ENCODE peak calls at places on chromosomes 7 and 10, in four cellular contexts. W is colonic mucosa, B is brain microvascular endothelial cell, R is adrenal gland. F is an unnamed sample.

GRCh38 chr7:155587486-155587885 is 41.1 kb upstream of the CNPY1 start:
- DNase-seq in W (no peak), B (no peak), R (no peak), F (no peak)

GRCh38 chr10:7243873-7244272 is 167.0 kb downstream of the SFMBT2 start:
- DNase-seq in W (no peak), B (no peak), R (no peak), F (no peak)

GRCh38 chr7:157658851-157659412 is 322.1 kb downstream of the DNAJB6 start:
- DNase-seq in W (no peak), B (no peak), R (no peak), F (no peak)

GRCh38 chr7:95611224-95611623 is 14.9 kb upstream of the PDK4 start:
- DNase-seq in W (no peak), B (no peak), R (no peak), F (no peak)

GRCh38 chr7:145850636-145851035 is 266.0 kb upstream of the CNTNAP2 start:
- DNase-seq in W (no peak), B (no peak), R (no peak), F (no peak)

GRCh38 chr7:142750321-142750938 is 1.2 kb downstream of the PRSS1 start:
- DNase-seq in W (no peak), B (no peak), R (no peak), F (no peak)

GRCh38 chr7:35255909-35256876 is 2.3 kb upstream of the TBX20 start:
- DNase-seq in W (no peak), B (no peak), R (no peak), F (no peak)

GRCh38 chr7:107387077-107387476 is 82.8 kb upstream of the GPR22 start:
- DNase-seq in W (no peak), B (peak; percentile 31), R (peak; percentile 79), F (peak; percentile 56)

GRCh38 chr7:24963218-24963617 is 16.8 kb downstream of the OSBPL3 start:
- DNase-seq in W (peak; percentile 35), B (no peak), R (peak; percentile 69), F (peak; percentile 80)

GRCh38 chr7:1847260-1848001 is 177.4 kb downstream of the ELFN1 start:
- DNase-seq in W (no peak), B (no peak), R (no peak), F (peak; percentile 1)

GRCh38 chr7:144109283-144109682 is at the start of gene OR2A2:
- DNase-seq in W (no peak), B (no peak), R (no peak), F (no peak)

GRCh38 chr10:48506147-48506917 is 98.5 kb downstream of the ARHGAP22 start:
- DNase-seq in W (peak; percentile 18), B (peak; percentile 31), R (peak; percentile 56), F (peak; percentile 56)

GRCh38 chr10:101848894-101849351 is 5.3 kb upstream of the KCNIP2 start:
- DNase-seq in W (no peak), B (no peak), R (peak; percentile 49), F (no peak)

GRCh38 chr7:43501881-43502280 is 81.0 kb upstream of the STK17A start:
- DNase-seq in W (no peak), B (peak; percentile 75), R (no peak), F (no peak)

GRCh38 chr10:44968101-44968886 is 8.7 kb downstream of the RASSF4 start:
- DNase-seq in W (peak; percentile 29), B (no peak), R (peak; percentile 75), F (no peak)

GRCh38 chr7:20280475-20281351 is 50.0 kb upstream of the ITGB8 start:
- DNase-seq in W (no peak), B (peak; percentile 71), R (no peak), F (no peak)

GRCh38 chr7:21338728-21339164 is 89.1 kb upstream of the SP4 start:
- DNase-seq in W (no peak), B (no peak), R (no peak), F (no peak)

GRCh38 chr10:72107325-72108003 is 19.1 kb upstream of the SPOCK2 start:
- DNase-seq in W (no peak), B (no peak), R (no peak), F (no peak)

GRCh38 chr7:28729276-28729675 is 228.9 kb downstream of the TRIL start:
- DNase-seq in W (no peak), B (peak; percentile 19), R (no peak), F (peak; percentile 12)

GRCh38 chr10:100109670-100110069 is 28.0 kb upstream of the CPN1 start:
- DNase-seq in W (no peak), B (no peak), R (no peak), F (no peak)

GRCh38 chr7:55575733-55576132 is 3.4 kb upstream of the VOPP1 start:
- DNase-seq in W (no peak), B (no peak), R (no peak), F (no peak)

GRCh38 chr10:111275091-111275490 is 198.3 kb downstream of the ADRA2A start:
- DNase-seq in W (no peak), B (no peak), R (peak; percentile 65), F (no peak)

GRCh38 chr10:28769147-28769604 is 91.9 kb downstream of the BAMBI start:
- DNase-seq in W (no peak), B (no peak), R (no peak), F (no peak)

GRCh38 chr10:16509996-16510395 is 11.7 kb downstream of the C1QL3 start:
- DNase-seq in W (no peak), B (peak; percentile 40), R (no peak), F (no peak)

GRCh38 chr7:36683695-36684357 is 40.5 kb downstream of the AOAH start:
- DNase-seq in W (no peak), B (no peak), R (no peak), F (no peak)

GRCh38 chr7:98051118-98051744 is 55.4 kb upstream of the LMTK2 start:
- DNase-seq in W (peak; percentile 42), B (no peak), R (no peak), F (no peak)

GRCh38 chr10:871951-872403 is 59.5 kb downstream of the LARP4B start:
- DNase-seq in W (no peak), B (no peak), R (no peak), F (no peak)

GRCh38 chr10:132646443-132647097 is 109.0 kb downstream of the INPP5A start:
- DNase-seq in W (no peak), B (no peak), R (no peak), F (no peak)

GRCh38 chr7:106281919-106282318 is 2.9 kb downstream of the NAMPT start:
- DNase-seq in W (no peak), B (no peak), R (no peak), F (no peak)

GRCh38 chr7:54769203-54769602 is 10.2 kb upstream of the SEC61G start:
- DNase-seq in W (no peak), B (no peak), R (no peak), F (no peak)

GRCh38 chr10:112792487-112793196 is 157.4 kb upstream of the TCF7L2 start:
- DNase-seq in W (peak; percentile 67), B (no peak), R (peak; percentile 81), F (peak; percentile 51)

GRCh38 chr10:97648557-97649404 is 8.3 kb downstream of the PI4K2A start:
- DNase-seq in W (peak; percentile 21), B (peak; percentile 94), R (no peak), F (peak; percentile 20)

GRCh38 chr10:97651773-97652172 is 11.3 kb downstream of the PI4K2A start:
- DNase-seq in W (no peak), B (no peak), R (no peak), F (no peak)

GRCh38 chr10:97643586-97643985 is 3.1 kb downstream of the PI4K2A start:
- DNase-seq in W (no peak), B (no peak), R (no peak), F (no peak)

GRCh38 chr10:97644961-97645360 is 4.5 kb downstream of the PI4K2A start:
- DNase-seq in W (no peak), B (no peak), R (no peak), F (no peak)

GRCh38 chr10:97647556-97647955 is 7.1 kb downstream of the PI4K2A start:
- DNase-seq in W (no peak), B (no peak), R (no peak), F (no peak)
- H3K27ac ChIP-seq in W (no peak overlapping the region), B (no peak overlapping the region), R (peak overlapping the region; percentile 43), F (no peak overlapping the region)

GRCh38 chr7:49333180-49333881 is 409.0 kb downstream of the CDC14C start:
- DNase-seq in W (no peak), B (no peak), R (no peak), F (no peak)
- H3K27ac ChIP-seq in W (no peak overlapping the region), B (no peak overlapping the region), R (no peak overlapping the region), F (no peak overlapping the region)

DNA sequence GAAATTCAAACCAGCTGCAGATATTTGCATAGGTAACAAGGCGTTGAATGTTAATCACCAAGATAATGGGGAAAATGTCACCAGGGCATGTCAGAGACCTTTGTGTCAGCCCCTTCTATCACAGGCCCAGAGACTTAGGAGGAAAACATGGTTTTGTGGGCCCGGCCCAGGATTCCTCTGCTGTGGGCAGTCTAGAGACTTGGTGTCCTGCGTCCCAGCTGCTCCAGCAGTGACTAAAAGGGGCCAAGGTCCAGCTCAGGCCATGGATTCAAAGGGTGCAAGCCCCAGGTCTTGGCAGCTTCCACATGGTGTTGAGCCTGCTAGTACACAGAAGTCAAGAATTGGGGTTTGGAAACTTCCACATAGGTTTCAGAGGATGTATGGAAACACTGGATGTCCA is 147.5 kb upstream of the ZWINT start:
- DNase-seq in W (no peak), B (no peak), R (no peak), F (no peak)
- H3K27ac ChIP-seq in W (no peak overlapping the region), B (no peak overlapping the region), R (no peak overlapping the region), F (no peak overlapping the region)

GRCh38 chr10:117005454-117006055 is 568 bp upstream of the SHTN1 start:
- DNase-seq in W (peak; percentile 32), B (no peak), R (peak; percentile 52), F (peak; percentile 45)
- H3K27ac ChIP-seq in W (peak overlapping the region; percentile 91), B (no peak overlapping the region), R (peak overlapping the region; percentile 93), F (peak overlapping the region; percentile 75)

DNA sequence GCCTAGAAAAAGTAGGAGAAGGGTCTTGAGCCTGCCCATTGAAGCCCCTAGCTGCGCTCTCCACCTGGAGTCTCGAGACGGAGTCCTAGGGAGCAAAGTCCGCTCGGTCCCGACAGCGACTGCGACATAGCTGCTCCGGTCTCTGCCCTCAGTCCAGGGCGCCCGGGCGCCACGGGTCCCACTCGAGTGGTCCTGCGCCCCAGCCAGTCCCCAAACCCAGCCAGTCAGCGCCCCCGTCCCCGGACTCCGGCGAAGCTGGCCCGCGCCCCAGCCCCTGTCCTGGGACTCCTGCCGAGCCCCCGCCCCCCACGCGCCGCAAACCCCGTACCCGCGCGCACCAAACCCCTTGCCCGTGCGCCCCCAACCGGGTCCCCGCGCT is 480 bp downstream of the TNS3 start:
- DNase-seq in W (peak; percentile 80), B (no peak), R (no peak), F (peak; percentile 48)
- H3K27ac ChIP-seq in W (peak overlapping the region; percentile 66), B (peak overlapping the region; percentile 67), R (peak overlapping the region; percentile 91), F (peak overlapping the region; percentile 81)

GRCh38 chr10:129962092-129962494 is 2.0 kb downstream of the EBF3 start:
- DNase-seq in W (no peak), B (no peak), R (peak; percentile 2), F (peak; percentile 36)

GRCh38 chr10:129962558-129963075 is 1.5 kb downstream of the EBF3 start:
- DNase-seq in W (no peak), B (no peak), R (no peak), F (no peak)

GRCh38 chr10:129963831-129964501 is at the start of gene EBF3:
- DNase-seq in W (peak; percentile 55), B (peak; percentile 18), R (peak; percentile 55), F (peak; percentile 88)

GRCh38 chr10:129964611-129965417 is 740 bp upstream of the EBF3 start:
- DNase-seq in W (no peak), B (no peak), R (peak; percentile 30), F (no peak)

GRCh38 chr10:129963076-129963830 is 821 bp downstream of the EBF3 start:
- DNase-seq in W (no peak), B (no peak), R (peak; percentile 51), F (peak; percentile 59)
- H3K27ac ChIP-seq in W (no peak overlapping the region), B (no peak overlapping the region), R (peak overlapping the region; percentile 78), F (peak overlapping the region; percentile 79)